ENCODE peak calls at places on chromosomes 2 and 18, in five cellular contexts. One of them, this sample, is unnamed.

GRCh38 chr18:25560369-25560768 is 208.4 kb upstream of the ZNF521 start:
- DNase-seq in neuronal stem cell: no peak
- DNase-seq in H1: no peak
- DNase-seq in H9: no peak
- DNase-seq in mesenchymal stem cell: no peak
- DNase-seq in this sample: no peak

GRCh38 chr2:86807462-86808275 is 17.0 kb upstream of the CD8A start:
- DNase-seq in mesenchymal stem cell: peak; percentile 15
- DNase-seq in neuronal stem cell: no peak
- DNase-seq in H1: no peak
- DNase-seq in H9: peak; percentile 73
- DNase-seq in this sample: peak; percentile 96

GRCh38 chr2:217357886-217358620 is 498.2 kb upstream of the TNP1 start:
- DNase-seq in H1: no peak
- DNase-seq in mesenchymal stem cell: no peak
- DNase-seq in neuronal stem cell: no peak
- DNase-seq in H9: no peak
- DNase-seq in this sample: peak; percentile 93

GRCh38 chr2:192814376-192814775 is 619.6 kb upstream of the TMEFF2 start:
- DNase-seq in H9: no peak
- DNase-seq in neuronal stem cell: no peak
- DNase-seq in mesenchymal stem cell: no peak
- DNase-seq in H1: no peak
- DNase-seq in this sample: peak; percentile 66

GRCh38 chr2:219465659-219466561 is 31.3 kb downstream of the SPEG start:
- DNase-seq in H1: no peak
- DNase-seq in mesenchymal stem cell: no peak
- DNase-seq in neuronal stem cell: no peak
- DNase-seq in H9: no peak
- DNase-seq in this sample: no peak

GRCh38 chr2:150484461-150484931 is 3.0 kb downstream of the RND3 start:
- DNase-seq in mesenchymal stem cell: peak; percentile 56
- DNase-seq in H1: no peak
- DNase-seq in H9: no peak
- DNase-seq in neuronal stem cell: no peak
- DNase-seq in this sample: no peak

GRCh38 chr2:238487134-238487533 is 60.4 kb downstream of the ASB1 start:
- DNase-seq in H9: no peak
- DNase-seq in H1: no peak
- DNase-seq in neuronal stem cell: no peak
- DNase-seq in mesenchymal stem cell: no peak
- DNase-seq in this sample: no peak

GRCh38 chr2:72815655-72816268 is 10.1 kb downstream of the EXOC6B start:
- DNase-seq in H9: peak; percentile 75
- DNase-seq in neuronal stem cell: no peak
- DNase-seq in H1: no peak
- DNase-seq in mesenchymal stem cell: peak; percentile 35
- DNase-seq in this sample: peak; percentile 83

GRCh38 chr2:42933824-42934254 is 141.5 kb upstream of the HAAO start:
- DNase-seq in H9: no peak
- DNase-seq in mesenchymal stem cell: no peak
- DNase-seq in H1: no peak
- DNase-seq in neuronal stem cell: no peak
- DNase-seq in this sample: no peak

GRCh38 chr2:219417374-219417773 is 803 bp upstream of the DES start:
- DNase-seq in mesenchymal stem cell: no peak
- DNase-seq in neuronal stem cell: no peak
- DNase-seq in H1: no peak
- DNase-seq in H9: no peak
- DNase-seq in this sample: no peak

GRCh38 chr2:55965966-55966365 is 42.4 kb upstream of the EFEMP1 start:
- DNase-seq in neuronal stem cell: no peak
- DNase-seq in H9: no peak
- DNase-seq in mesenchymal stem cell: peak; percentile 39
- DNase-seq in H1: no peak
- DNase-seq in this sample: no peak

GRCh38 chr2:241852981-241853631 is 5.6 kb downstream of the PDCD1 start:
- DNase-seq in H9: no peak
- DNase-seq in mesenchymal stem cell: no peak
- DNase-seq in neuronal stem cell: no peak
- DNase-seq in H1: no peak
- DNase-seq in this sample: no peak

GRCh38 chr2:202909394-202910192 is 1.9 kb downstream of the WDR12 start:
- DNase-seq in H9: no peak
- DNase-seq in neuronal stem cell: no peak
- DNase-seq in H1: no peak
- DNase-seq in mesenchymal stem cell: no peak
- DNase-seq in this sample: no peak

DNA sequence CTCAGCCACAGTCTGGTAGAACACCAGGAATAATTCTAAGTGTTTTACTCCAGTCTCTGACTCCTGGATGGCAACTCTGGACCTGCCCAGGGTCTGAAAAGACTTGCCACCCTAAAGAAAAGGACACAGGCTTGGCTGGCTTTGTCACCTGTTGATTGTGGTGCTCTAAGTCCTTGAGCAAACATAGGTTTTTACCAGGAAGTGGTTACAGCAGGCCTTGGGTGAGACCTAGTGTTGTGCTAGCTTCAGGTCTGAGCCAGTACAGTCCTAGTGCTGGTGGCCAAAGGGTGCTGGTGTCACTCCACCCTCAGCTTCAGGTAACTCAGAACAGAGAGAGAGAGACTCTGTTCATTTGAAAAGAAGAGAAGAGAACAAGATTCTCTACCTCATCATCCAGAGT is 1239.4 kb upstream of the CRIM1 start:
- DNase-seq in H9: no peak
- DNase-seq in neuronal stem cell: no peak
- DNase-seq in H1: no peak
- DNase-seq in mesenchymal stem cell: no peak
- DNase-seq in this sample: no peak
- H2BK12ac ChIP-seq in H9: no peak overlapping the region
- H2BK12ac ChIP-seq in neuronal stem cell: no peak overlapping the region
- H2BK12ac ChIP-seq in H1: no peak overlapping the region
- H2BK12ac ChIP-seq in mesenchymal stem cell: no peak overlapping the region
- H2BK12ac ChIP-seq in this sample: no peak overlapping the region

GRCh38 chr2:69583434-69583833 is 60.1 kb downstream of the AAK1 start:
- DNase-seq in H1: no peak
- DNase-seq in mesenchymal stem cell: no peak
- DNase-seq in neuronal stem cell: no peak
- DNase-seq in H9: no peak
- DNase-seq in this sample: no peak

GRCh38 chr2:69579561-69579960 is 64.0 kb downstream of the AAK1 start:
- DNase-seq in mesenchymal stem cell: no peak
- DNase-seq in H1: no peak
- DNase-seq in neuronal stem cell: no peak
- DNase-seq in H9: no peak
- DNase-seq in this sample: no peak

GRCh38 chr2:69581774-69582581 is 61.6 kb downstream of the AAK1 start:
- DNase-seq in mesenchymal stem cell: peak; percentile 46
- DNase-seq in H9: no peak
- DNase-seq in neuronal stem cell: no peak
- DNase-seq in H1: no peak
- DNase-seq in this sample: peak; percentile 70

GRCh38 chr2:69584127-69584889 is 59.2 kb downstream of the AAK1 start:
- DNase-seq in H9: no peak
- DNase-seq in neuronal stem cell: no peak
- DNase-seq in mesenchymal stem cell: no peak
- DNase-seq in H1: no peak
- DNase-seq in this sample: peak; percentile 50

DNA sequence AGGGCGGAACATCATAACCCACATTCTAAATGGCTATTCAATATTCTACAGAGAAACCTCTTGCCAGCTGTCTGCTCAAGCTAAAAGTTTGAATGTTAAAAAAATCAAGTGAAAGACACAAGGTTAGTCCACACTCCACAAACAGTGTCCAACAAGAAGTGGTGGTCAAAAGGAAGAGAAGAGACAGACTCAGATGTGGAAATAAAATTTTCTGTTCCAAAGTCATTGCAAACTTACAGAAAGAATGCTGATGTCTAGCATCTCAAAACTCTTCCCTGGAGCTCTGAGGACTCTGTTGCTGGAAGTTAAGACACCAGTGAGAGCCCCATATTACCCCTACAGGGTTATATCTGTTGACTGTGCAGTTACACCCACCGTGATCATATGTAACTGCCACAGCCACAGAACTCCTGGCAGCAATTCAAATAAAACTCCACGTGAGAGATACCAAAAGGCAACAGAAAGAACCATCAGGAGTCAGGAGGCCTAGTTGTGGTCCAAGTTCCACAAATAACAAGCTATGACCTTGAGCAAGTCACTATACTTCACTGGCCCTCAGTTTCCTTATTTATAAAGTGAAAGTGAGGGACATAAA is 60.9 kb downstream of the AAK1 start:
- DNase-seq in mesenchymal stem cell: no peak
- DNase-seq in H9: no peak
- DNase-seq in neuronal stem cell: no peak
- DNase-seq in H1: no peak
- DNase-seq in this sample: no peak
- H3K4me1 ChIP-seq in mesenchymal stem cell: peaks cover 24% of the 10 kb centered on the region
- H3K4me1 ChIP-seq in H9: peaks cover 5% of the 10 kb centered on the region
- H3K4me1 ChIP-seq in neuronal stem cell: peaks cover 16% of the 10 kb centered on the region
- H3K4me1 ChIP-seq in H1: peaks cover 21% of the 10 kb centered on the region
- H3K4me1 ChIP-seq in this sample: no peaks in the 10 kb centered on the region

GRCh38 chr2:12031871-12032270 is 285.4 kb downstream of the LPIN1 start:
- DNase-seq in mesenchymal stem cell: no peak
- DNase-seq in neuronal stem cell: no peak
- DNase-seq in H9: no peak
- DNase-seq in H1: no peak
- DNase-seq in this sample: no peak

GRCh38 chr2:12034303-12034861 is 287.9 kb downstream of the LPIN1 start:
- DNase-seq in neuronal stem cell: no peak
- DNase-seq in H9: no peak
- DNase-seq in H1: no peak
- DNase-seq in mesenchymal stem cell: no peak
- DNase-seq in this sample: no peak

GRCh38 chr2:12032421-12032820 is 286.0 kb downstream of the LPIN1 start:
- DNase-seq in neuronal stem cell: no peak
- DNase-seq in mesenchymal stem cell: no peak
- DNase-seq in H1: no peak
- DNase-seq in H9: no peak
- DNase-seq in this sample: no peak

GRCh38 chr2:12032975-12033374 is 286.5 kb downstream of the LPIN1 start:
- DNase-seq in H9: no peak
- DNase-seq in H1: no peak
- DNase-seq in neuronal stem cell: no peak
- DNase-seq in mesenchymal stem cell: peak; percentile 26
- DNase-seq in this sample: peak; percentile 43

DNA sequence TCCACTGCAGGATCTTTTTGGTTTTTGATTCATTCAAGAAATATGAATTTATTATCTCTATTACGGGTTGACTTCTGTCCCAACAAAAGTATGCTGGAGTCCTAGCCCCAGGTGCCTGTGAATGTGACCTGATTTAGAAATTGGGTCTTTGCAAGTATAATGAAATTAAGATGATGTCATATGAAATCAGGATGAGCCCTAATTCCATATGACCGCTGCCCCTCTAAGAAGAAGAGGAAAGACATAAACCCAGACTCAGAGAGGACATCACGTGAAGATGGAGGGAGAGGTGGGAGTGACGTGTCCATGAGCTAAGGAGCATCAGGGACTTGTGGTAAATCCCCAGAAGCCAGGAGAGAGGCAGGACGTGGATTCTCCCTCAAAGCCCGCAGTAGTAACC is 287.1 kb downstream of the LPIN1 start:
- DNase-seq in neuronal stem cell: no peak
- DNase-seq in H9: no peak
- DNase-seq in H1: no peak
- DNase-seq in mesenchymal stem cell: no peak
- DNase-seq in this sample: no peak
- H4K8ac ChIP-seq in neuronal stem cell: no peak overlapping the region
- H4K8ac ChIP-seq in H9: no peak overlapping the region
- H4K8ac ChIP-seq in H1: no peak overlapping the region
- H4K8ac ChIP-seq in mesenchymal stem cell: no peak overlapping the region
- H4K8ac ChIP-seq in this sample: no peak overlapping the region

GRCh38 chr2:59150430-59150829 is 909.3 kb upstream of the FANCL start:
- DNase-seq in H1: no peak
- DNase-seq in mesenchymal stem cell: peak; percentile 4
- DNase-seq in H9: no peak
- DNase-seq in neuronal stem cell: no peak
- DNase-seq in this sample: no peak

GRCh38 chr2:59151805-59152204 is 910.7 kb upstream of the FANCL start:
- DNase-seq in H1: no peak
- DNase-seq in H9: no peak
- DNase-seq in neuronal stem cell: no peak
- DNase-seq in mesenchymal stem cell: no peak
- DNase-seq in this sample: no peak

GRCh38 chr2:59149271-59149670 is 908.1 kb upstream of the FANCL start:
- DNase-seq in H1: no peak
- DNase-seq in H9: no peak
- DNase-seq in neuronal stem cell: no peak
- DNase-seq in mesenchymal stem cell: no peak
- DNase-seq in this sample: no peak
- H2BK12ac ChIP-seq in H1: no peak overlapping the region
- H2BK12ac ChIP-seq in H9: no peak overlapping the region
- H2BK12ac ChIP-seq in neuronal stem cell: no peak overlapping the region
- H2BK12ac ChIP-seq in mesenchymal stem cell: no peak overlapping the region
- H2BK12ac ChIP-seq in this sample: no peak overlapping the region

GRCh38 chr2:105747997-105748396 is 3.3 kb downstream of the NCK2 start:
- DNase-seq in H9: no peak
- DNase-seq in mesenchymal stem cell: peak; percentile 53
- DNase-seq in H1: no peak
- DNase-seq in neuronal stem cell: no peak
- DNase-seq in this sample: no peak

GRCh38 chr2:105749583-105750399 is 5.1 kb downstream of the NCK2 start:
- DNase-seq in mesenchymal stem cell: peak; percentile 86
- DNase-seq in neuronal stem cell: no peak
- DNase-seq in H9: no peak
- DNase-seq in H1: no peak
- DNase-seq in this sample: no peak

GRCh38 chr2:105746177-105747080 is 1.7 kb downstream of the NCK2 start:
- DNase-seq in H1: no peak
- DNase-seq in neuronal stem cell: no peak
- DNase-seq in mesenchymal stem cell: no peak
- DNase-seq in H9: peak; percentile 74
- DNase-seq in this sample: peak; percentile 46

GRCh38 chr2:105747254-105747909 is 2.7 kb downstream of the NCK2 start:
- DNase-seq in neuronal stem cell: no peak
- DNase-seq in H9: no peak
- DNase-seq in H1: no peak
- DNase-seq in mesenchymal stem cell: peak; percentile 45
- DNase-seq in this sample: no peak

GRCh38 chr2:105748564-105748963 is 3.9 kb downstream of the NCK2 start:
- DNase-seq in H9: no peak
- DNase-seq in mesenchymal stem cell: no peak
- DNase-seq in neuronal stem cell: no peak
- DNase-seq in H1: no peak
- DNase-seq in this sample: no peak
- H3K4me1 ChIP-seq in H9: peaks cover 2% of the 10 kb centered on the region
- H3K4me1 ChIP-seq in mesenchymal stem cell: peaks cover 16% of the 10 kb centered on the region
- H3K4me1 ChIP-seq in neuronal stem cell: peaks cover 7% of the 10 kb centered on the region
- H3K4me1 ChIP-seq in H1: peaks cover 7% of the 10 kb centered on the region
- H3K4me1 ChIP-seq in this sample: peaks cover 18% of the 10 kb centered on the region

GRCh38 chr2:64311948-64312621 is 141.9 kb upstream of the LGALSL start:
- DNase-seq in neuronal stem cell: peak; percentile 54
- DNase-seq in H1: no peak
- DNase-seq in mesenchymal stem cell: peak; percentile 55
- DNase-seq in H9: peak; percentile 54
- DNase-seq in this sample: peak; percentile 38
- H4K8ac ChIP-seq in neuronal stem cell: no peak overlapping the region
- H4K8ac ChIP-seq in H1: no peak overlapping the region
- H4K8ac ChIP-seq in mesenchymal stem cell: peak overlapping the region; percentile 24
- H4K8ac ChIP-seq in H9: no peak overlapping the region
- H4K8ac ChIP-seq in this sample: peak overlapping the region; percentile 35

This sample was measured in trophoblast cell.